ENCODE peak calls at places on chromosomes 16 and 17, in seven cellular contexts. J, M, B, Y, U, O and K are unnamed samples.

GRCh38 chr17:45976755-45977505 is 22.1 kb upstream of the STH start:
- DNase-seq in M (no peak), J (peak), B (no peak), Y (no peak), U (no peak), O (no peak), K (peak)

GRCh38 chr17:7854851-7855642 is at the start of gene TMEM88:
- DNase-seq in M (peak), O (no peak), J (peak), B (no peak), Y (no peak), U (no peak), K (no peak)

GRCh38 chr17:64131606-64132270 is 1.8 kb upstream of the ERN1 start:
- DNase-seq in O (no peak), Y (no peak), J (no peak), U (no peak), B (no peak), M (no peak), K (no peak)

GRCh38 chr17:3693829-3694231 is 2.1 kb downstream of the P2RX5 start:
- DNase-seq in O (no peak), J (no peak), U (no peak), B (no peak), M (no peak), Y (no peak), K (no peak)

GRCh38 chr17:42055496-42055895 is 5.1 kb upstream of the C17orf113 start:
- DNase-seq in O (no peak), B (no peak), J (no peak), M (no peak), U (no peak), Y (no peak), K (no peak)

GRCh38 chr16:56673916-56674315 is 4.3 kb downstream of the MT1H start:
- DNase-seq in M (peak), Y (no peak), O (no peak), J (no peak), B (no peak), U (peak), K (no peak)

GRCh38 chr16:84540194-84540593 is 35.7 kb upstream of the MEAK7 start:
- DNase-seq in B (no peak), Y (no peak), M (no peak), U (no peak), O (no peak), J (no peak), K (no peak)

GRCh38 chr16:46836521-46837292 is 5.7 kb upstream of the C16orf87 start:
- DNase-seq in U (no peak), J (no peak), B (no peak), M (no peak), Y (no peak), O (no peak), K (no peak)

GRCh38 chr17:64682261-64683181 is 20.4 kb upstream of the SMURF2 start:
- DNase-seq in M (no peak), Y (no peak), B (no peak), O (no peak), U (no peak), J (no peak), K (peak)

GRCh38 chr16:73163238-73163795 is 115.4 kb upstream of the ZFHX3 start:
- DNase-seq in B (no peak), U (no peak), M (peak), J (no peak), O (no peak), Y (no peak), K (no peak)

GRCh38 chr16:58028541-58029070 is 3.1 kb downstream of the MMP15 start:
- DNase-seq in J (peak), B (no peak), Y (no peak), M (no peak), O (no peak), U (no peak), K (peak)

GRCh38 chr16:336269-336668 is 16.3 kb downstream of the AXIN1 start:
- DNase-seq in J (no peak), B (no peak), M (no peak), U (no peak), O (no peak), Y (no peak), K (peak)

GRCh38 chr17:80995131-80995530 is 3.5 kb downstream of the CHMP6 start:
- DNase-seq in U (no peak), B (no peak), O (no peak), M (no peak), J (peak), Y (no peak), K (no peak)

GRCh38 chr17:8253801-8254200 is 4.7 kb downstream of the PFAS start:
- DNase-seq in U (peak), B (no peak), Y (no peak), J (peak), O (peak), M (no peak), K (no peak)

GRCh38 chr17:2981325-2981724 is 82.1 kb downstream of the OR1D5 start:
- DNase-seq in J (no peak), B (no peak), Y (no peak), M (no peak), O (no peak), U (no peak), K (no peak)

GRCh38 chr16:89658221-89658879 is 714 bp downstream of the SPATA33 start:
- DNase-seq in J (peak), O (no peak), Y (no peak), U (no peak), M (no peak), B (no peak), K (peak)

GRCh38 chr16:48365601-48366164 is 19.5 kb downstream of the SIAH1 start:
- DNase-seq in M (peak), B (peak), Y (peak), J (peak), O (peak), U (peak), K (peak)

GRCh38 chr17:1491406-1492248 is 859 bp downstream of the MYO1C start:
- DNase-seq in Y (no peak), M (peak), J (peak), B (peak), O (peak), U (peak), K (peak)

GRCh38 chr16:86993426-86994110 is 323.6 kb downstream of the C16orf95 start:
- DNase-seq in O (no peak), M (no peak), J (peak), B (no peak), U (no peak), Y (no peak), K (peak)

GRCh38 chr17:48603959-48604769 is 622 bp downstream of the HOXB6 start:
- DNase-seq in U (no peak), Y (no peak), B (no peak), M (no peak), J (peak), O (no peak), K (no peak)

GRCh38 chr16:86531193-86531550 is 20.8 kb downstream of the FOXF1 start:
- DNase-seq in M (no peak), U (peak), J (peak), B (no peak), O (peak), Y (peak), K (peak)

GRCh38 chr17:82396601-82397435 is 21.3 kb upstream of the HEXD start:
- DNase-seq in B (no peak), O (no peak), Y (no peak), U (no peak), M (no peak), J (peak), K (peak)

GRCh38 chr16:67666032-67666537 is 465 bp downstream of the ENKD1 start:
- DNase-seq in U (peak), M (no peak), O (no peak), B (peak), J (peak), Y (no peak), K (peak)

GRCh38 chr17:32626371-32626770 is 139.6 kb downstream of the CDK5R1 start:
- DNase-seq in J (no peak), O (no peak), M (no peak), Y (no peak), B (peak), U (no peak), K (no peak)

GRCh38 chr17:42221886-42222745 is 27.8 kb upstream of the GHDC start:
- DNase-seq in M (peak), J (no peak), O (peak), U (peak), B (peak), Y (no peak), K (peak)

GRCh38 chr16:1048442-1049112 is 24.0 kb upstream of the SSTR5 start:
- DNase-seq in M (peak), O (peak), Y (peak), J (no peak), B (no peak), U (peak), K (peak)

GRCh38 chr17:35793257-35793656 is 2.2 kb downstream of the MMP28 start:
- DNase-seq in U (no peak), B (no peak), M (no peak), O (no peak), Y (no peak), J (no peak), K (peak)

GRCh38 chr16:2715519-2715918 is 4.5 kb downstream of the PRSS27 start:
- DNase-seq in Y (no peak), O (peak), U (peak), B (no peak), M (peak), J (peak), K (peak)